ENCODE peak calls at places on chromosomes 2 and 18, in five cellular contexts. V is T-helper 2 cell, A is heart right ventricle, K is fibroblast of pulmonary artery, Y is H9. B is an unnamed sample.

GRCh38 chr2:170660406-170660805 is 54.7 kb upstream of the SP5 start:
- DNase-seq in Y (no peak), K (no peak), V (no peak), A (no peak), B (no peak)

GRCh38 chr2:39663187-39663930 is 2.4 kb upstream of the TMEM178A start:
- DNase-seq in K (no peak), A (no peak), Y (no peak), V (no peak), B (no peak)

GRCh38 chr2:236717719-236718118 is 148.1 kb downstream of the ACKR3 start:
- DNase-seq in V (no peak), A (no peak), K (no peak), Y (no peak), B (no peak)

GRCh38 chr2:220296174-220296573 is 668.7 kb downstream of the SLC4A3 start:
- DNase-seq in K (no peak), A (no peak), V (no peak), Y (no peak), B (no peak)

GRCh38 chr2:181957668-181958067 is 28.0 kb upstream of the PPP1R1C start:
- DNase-seq in Y (no peak), A (no peak), V (no peak), K (no peak), B (no peak)

GRCh38 chr2:190859347-190860297 is 21.0 kb upstream of the GLS start:
- DNase-seq in K (peak), A (no peak), Y (no peak), V (no peak), B (no peak)

GRCh38 chr2:61006486-61007105 is 10.9 kb upstream of the PEX13 start:
- DNase-seq in K (no peak), Y (no peak), A (no peak), V (no peak), B (no peak)

GRCh38 chr18:66048404-66048803 is 297.6 kb downstream of the CDH7 start:
- DNase-seq in A (no peak), Y (no peak), K (no peak), V (no peak), B (no peak)

GRCh38 chr2:148978026-148978685 is 60.3 kb upstream of the LYPD6B start:
- DNase-seq in Y (no peak), A (no peak), K (no peak), V (no peak), B (no peak)

GRCh38 chr2:240623531-240624010 is 1.7 kb upstream of the GPR35 start:
- DNase-seq in Y (no peak), A (no peak), K (no peak), V (no peak), B (no peak)

GRCh38 chr2:172181840-172182239 is 79.1 kb upstream of the DLX2 start:
- DNase-seq in A (no peak), Y (peak), V (no peak), K (peak), B (no peak)

GRCh38 chr2:221318751-221319150 is 253.4 kb downstream of the EPHA4 start:
- DNase-seq in V (no peak), K (no peak), Y (no peak), A (no peak), B (no peak)

GRCh38 chr2:181411105-181411849 is 45.9 kb upstream of the ITGA4 start:
- DNase-seq in V (no peak), K (peak), Y (peak), A (peak), B (no peak)

GRCh38 chr2:236935131-236935530 is 150.6 kb upstream of the COPS8 start:
- DNase-seq in V (no peak), Y (no peak), A (no peak), K (no peak), B (no peak)

GRCh38 chr2:178386951-178387602 is 63.9 kb downstream of the PRKRA start:
- DNase-seq in V (no peak), Y (no peak), A (no peak), K (peak), B (no peak)

GRCh38 chr2:237718277-237718634 is 80.3 kb upstream of the RBM44 start:
- DNase-seq in A (no peak), K (no peak), Y (no peak), V (no peak), B (no peak)

B was measured in effector CD4-positive, alpha-beta T cell.